ENCODE peak calls at places on chromosomes 3 and 15, in six cellular contexts. W is H1; U is psoas muscle; V is CD8-positive, alpha-beta T cell; P is A549; R is thoracic aorta. Q is an unnamed sample.

GRCh38 chr3:154987846-154988245 is 92.3 kb upstream of the MME start:
- DNase-seq in W (no peak), U (no peak), V (no peak), P (no peak), R (no peak), Q (no peak)

GRCh38 chr15:42285042-42285441 is 11.8 kb upstream of the TMEM87A start:
- DNase-seq in W (no peak), U (no peak), V (no peak), P (no peak), R (no peak), Q (no peak)

GRCh38 chr3:71251156-71251775 is 332.3 kb downstream of the FOXP1 start:
- DNase-seq in W (no peak), U (no peak), V (no peak), P (no peak), R (no peak), Q (no peak)

GRCh38 chr3:60086811-60087210 is 1037.0 kb upstream of the CFAP20DC start:
- DNase-seq in W (no peak), U (no peak), V (no peak), P (no peak), R (no peak), Q (no peak)

GRCh38 chr3:120274739-120275167 is 10.3 kb downstream of the GPR156 start:
- DNase-seq in W (no peak), U (no peak), V (no peak), P (no peak), R (no peak), Q (no peak)

GRCh38 chr3:128908951-128909350 is 29.5 kb downstream of the ACAD9 start:
- DNase-seq in W (no peak), U (no peak), V (no peak), P (no peak), R (no peak), Q (peak; percentile 40)

GRCh38 chr3:167733961-167734497 is 663 bp downstream of the PDCD10 start:
- DNase-seq in W (no peak), U (no peak), V (no peak), P (no peak), R (no peak), Q (no peak)

GRCh38 chr15:77187751-77188464 is 117.0 kb upstream of the TSPAN3 start:
- DNase-seq in W (no peak), U (peak; percentile 16), V (no peak), P (no peak), R (peak; percentile 28), Q (no peak)

GRCh38 chr3:108130705-108131104 is 39.9 kb upstream of the CD47 start:
- DNase-seq in W (no peak), U (no peak), V (no peak), P (no peak), R (no peak), Q (no peak)

GRCh38 chr3:138042043-138042442 is 32.1 kb downstream of the CLDN18 start:
- DNase-seq in W (no peak), U (no peak), V (no peak), P (no peak), R (no peak), Q (no peak)

GRCh38 chr3:71154846-71155245 is 428.7 kb downstream of the FOXP1 start:
- DNase-seq in W (no peak), U (no peak), V (no peak), P (no peak), R (no peak), Q (no peak)

GRCh38 chr3:157532529-157533297 is 29.5 kb upstream of the VEPH1 start:
- DNase-seq in W (no peak), U (no peak), V (no peak), P (peak; percentile 58), R (no peak), Q (no peak)

GRCh38 chr3:116314476-116314875 is 130.8 kb downstream of the LSAMP start:
- DNase-seq in W (no peak), U (no peak), V (no peak), P (no peak), R (no peak), Q (no peak)

GRCh38 chr15:73941871-73942635 is 15.8 kb downstream of the LOXL1 start:
- DNase-seq in W (no peak), U (no peak), V (peak; percentile 71), P (no peak), R (no peak), Q (no peak)

GRCh38 chr15:65209701-65210643 is 1.3 kb downstream of the CILP start:
- DNase-seq in W (no peak), U (peak; percentile 28), V (no peak), P (no peak), R (no peak), Q (no peak)

GRCh38 chr15:48385431-48385830 is 54.2 kb downstream of the DUT start:
- DNase-seq in W (no peak), U (no peak), V (no peak), P (no peak), R (no peak), Q (no peak)

GRCh38 chr3:152270944-152271343 is 2.2 kb downstream of the MBNL1 start:
- DNase-seq in W (no peak), U (no peak), V (no peak), P (no peak), R (no peak), Q (no peak)

GRCh38 chr3:128698211-128699011 is 27.6 kb upstream of the RAB7A start:
- DNase-seq in W (peak; percentile 77), U (peak; percentile 48), V (peak; percentile 56), P (peak; percentile 47), R (no peak), Q (peak; percentile 78)

GRCh38 chr15:88302373-88302772 is 45.8 kb upstream of the NTRK3 start:
- DNase-seq in W (no peak), U (no peak), V (no peak), P (no peak), R (no peak), Q (no peak)

GRCh38 chr15:83854950-83855707 is 201.2 kb downstream of the ADAMTSL3 start:
- DNase-seq in W (no peak), U (no peak), V (no peak), P (no peak), R (no peak), Q (no peak)

GRCh38 chr3:66115858-66116654 is 77.3 kb upstream of the MAGI1 start:
- DNase-seq in W (no peak), U (peak; percentile 34), V (no peak), P (peak; percentile 47), R (peak; percentile 29), Q (no peak)

GRCh38 chr3:154131850-154132249 is 10.7 kb downstream of the ARHGEF26 start:
- DNase-seq in W (no peak), U (no peak), V (no peak), P (no peak), R (no peak), Q (no peak)

GRCh38 chr15:81572190-81572589 is 198.2 kb upstream of the TMC3 start:
- DNase-seq in W (no peak), U (no peak), V (no peak), P (no peak), R (no peak), Q (no peak)

GRCh38 chr3:16136042-16136441 is 38.4 kb upstream of the GALNT15 start:
- DNase-seq in W (no peak), U (no peak), V (no peak), P (no peak), R (no peak), Q (no peak)

GRCh38 chr15:90165659-90166489 is 35.3 kb upstream of the SEMA4B start:
- DNase-seq in W (no peak), U (peak; percentile 57), V (no peak), P (peak; percentile 95), R (peak; percentile 71), Q (peak; percentile 92)

GRCh38 chr3:14439501-14440167 is 37.2 kb downstream of the SLC6A6 start:
- DNase-seq in W (no peak), U (peak; percentile 70), V (no peak), P (no peak), R (no peak), Q (peak; percentile 88)

GRCh38 chr3:57228734-57229505 is 1.4 kb downstream of the APPL1 start:
- DNase-seq in W (no peak), U (no peak), V (no peak), P (no peak), R (no peak), Q (no peak)

GRCh38 chr15:37771462-37771861 is 163.0 kb upstream of the TMCO5A start:
- DNase-seq in W (no peak), U (no peak), V (no peak), P (no peak), R (no peak), Q (no peak)

GRCh38 chr3:59717679-59718205 is 667.9 kb upstream of the CFAP20DC start:
- DNase-seq in W (no peak), U (no peak), V (no peak), P (no peak), R (no peak), Q (no peak)

GRCh38 chr15:98674336-98674735 is 26.0 kb downstream of the IGF1R start:
- DNase-seq in W (no peak), U (no peak), V (no peak), P (no peak), R (no peak), Q (no peak)

GRCh38 chr15:90083419-90083818 is 18.8 kb downstream of the IDH2 start:
- DNase-seq in W (no peak), U (no peak), V (no peak), P (no peak), R (no peak), Q (no peak)

DNA sequence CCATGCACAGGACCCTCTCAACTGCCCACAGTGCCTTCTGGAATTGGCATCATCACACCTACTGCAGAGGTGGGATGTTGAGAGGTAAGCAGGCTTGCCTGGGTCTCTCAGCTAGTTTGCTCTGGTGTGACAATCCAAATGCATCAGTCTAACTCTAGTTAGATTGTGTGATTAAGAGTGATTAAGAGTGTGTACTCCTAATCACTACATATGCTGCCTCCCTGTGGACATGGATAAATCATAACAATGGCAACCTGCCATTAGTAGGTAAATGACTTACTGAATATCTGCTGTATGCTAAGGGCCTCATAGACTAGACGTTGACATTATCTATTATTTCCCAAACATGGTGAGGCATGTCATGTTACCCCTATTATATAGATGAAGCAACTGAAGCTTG is 342.1 kb downstream of the OCA2 start:
- DNase-seq in W (peak; percentile 19), U (no peak), V (no peak), P (no peak), R (no peak), Q (no peak)
- H3K9me3 ChIP-seq in W (no peaks in the 10 kb centered on the region), U (no peaks in the 10 kb centered on the region), V (no peaks in the 10 kb centered on the region), P (no peaks in the 10 kb centered on the region), R (no peaks in the 10 kb centered on the region), Q (no peaks in the 10 kb centered on the region)

DNA sequence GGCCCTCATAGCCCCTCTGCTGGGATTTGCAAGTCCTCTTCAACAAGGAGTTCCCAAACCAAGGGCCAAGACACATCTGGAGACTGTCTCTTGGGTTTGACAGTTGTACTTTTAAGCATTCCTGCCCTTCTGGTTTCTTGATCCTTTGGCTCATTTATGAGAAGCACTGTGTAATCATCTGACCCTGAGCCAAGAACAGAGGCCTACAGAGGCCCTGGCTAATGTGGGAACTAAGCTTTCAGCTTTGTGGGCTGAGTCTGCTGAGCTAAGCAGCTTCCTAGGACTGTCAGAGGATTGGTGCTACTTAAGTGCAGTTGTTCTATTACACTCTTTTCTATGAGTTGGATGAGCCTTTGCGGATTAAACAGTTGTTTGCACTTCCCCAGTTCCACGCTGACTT is 178.3 kb downstream of the KBTBD8 start:
- DNase-seq in W (no peak), U (no peak), V (no peak), P (no peak), R (no peak), Q (no peak)
- TF ChIP-seq CTCF in W (no peak), U (no peak), V (no peak), P (no peak), R (no peak), Q (no peak)

GRCh38 chr3:126287171-126287535 is 70.1 kb downstream of the KLF15 start:
- DNase-seq in W (no peak), U (no peak), V (no peak), P (no peak), R (no peak), Q (no peak)
- H3K4me3 ChIP-seq in W (peak overlapping the region; percentile 61), U (peak overlapping the region; percentile 69), V (no peak overlapping the region), P (no peak overlapping the region), R (peak overlapping the region; percentile 76), Q (peak overlapping the region; percentile 47)

GRCh38 chr3:31645233-31645632 is 112.5 kb downstream of the STT3B start:
- DNase-seq in W (no peak), U (no peak), V (no peak), P (no peak), R (no peak), Q (no peak)
- H3K9me3 ChIP-seq in W (peaks cover 14% of the 10 kb centered on the region), U (peaks cover 21% of the 10 kb centered on the region), V (peaks cover 20% of the 10 kb centered on the region), P (peaks cover 39% of the 10 kb centered on the region), R (peaks cover 15% of the 10 kb centered on the region), Q (peaks cover 5% of the 10 kb centered on the region)